ENCODE peak calls at places on chromosomes 2 and 18, in six cellular contexts. X is Peyer's patch, Q is adrenal gland, T is HepG2, P is thyroid gland, Z is ovary. Y is an unnamed sample.

GRCh38 chr2:232339121-232340081 is 39.1 kb upstream of the ALPP start:
- DNase-seq in T (no peak), Z (no peak), Q (no peak), X (no peak), P (no peak), Y (no peak)

GRCh38 chr2:235506291-235506996 is 12.6 kb downstream of the AGAP1 start:
- DNase-seq in Q (no peak), X (peak; percentile 54), T (no peak), Z (no peak), P (no peak), Y (no peak)

GRCh38 chr18:28801876-28802275 is 624.9 kb upstream of the CDH2 start:
- DNase-seq in Q (no peak), T (no peak), X (no peak), Z (no peak), P (no peak), Y (no peak)

GRCh38 chr2:74010087-74010541 is 25.4 kb downstream of the TET3 start:
- DNase-seq in P (peak; percentile 98), X (no peak), Q (no peak), T (no peak), Z (peak; percentile 36), Y (peak; percentile 15)

GRCh38 chr18:22173928-22174301 is 4.5 kb downstream of the GATA6 start:
- DNase-seq in P (no peak), Q (no peak), X (no peak), Z (no peak), T (no peak), Y (no peak)

GRCh38 chr2:99066602-99067001 is 74.9 kb upstream of the C2orf15 start:
- DNase-seq in X (no peak), Q (no peak), Z (no peak), P (no peak), T (peak; percentile 64), Y (peak; percentile 45)

GRCh38 chr2:148014616-148015015 is 5.9 kb downstream of the ORC4 start:
- DNase-seq in X (no peak), Q (no peak), T (no peak), P (no peak), Z (no peak), Y (no peak)

GRCh38 chr2:225041871-225042799 is at the start of gene DOCK10:
- DNase-seq in Z (peak; percentile 59), X (peak; percentile 59), T (no peak), Q (peak; percentile 64), P (peak; percentile 49), Y (peak; percentile 49)

GRCh38 chr2:94871226-94872087 is at the start of gene TEKT4:
- DNase-seq in X (peak; percentile 33), Z (no peak), Q (no peak), T (no peak), P (peak; percentile 69), Y (no peak)

GRCh38 chr2:7730449-7730848 is 813.2 kb downstream of the RNF144A start:
- DNase-seq in P (no peak), Z (no peak), X (no peak), Q (no peak), T (no peak), Y (no peak)

GRCh38 chr2:74498500-74499268 is 719 bp downstream of the LBX2 start:
- DNase-seq in Q (no peak), P (peak; percentile 66), X (peak; percentile 70), T (no peak), Z (no peak), Y (no peak)

GRCh38 chr2:27126252-27126710 is 2.7 kb downstream of the ABHD1 start:
- DNase-seq in X (no peak), T (peak; percentile 46), Q (no peak), Z (no peak), P (no peak), Y (no peak)

GRCh38 chr2:1736997-1737480 is 7.3 kb downstream of the PXDN start:
- DNase-seq in P (no peak), T (no peak), Z (no peak), Q (no peak), X (peak; percentile 40), Y (peak; percentile 4)

GRCh38 chr2:164061129-164061746 is 325.4 kb upstream of the FIGN start:
- DNase-seq in T (peak; percentile 53), P (peak; percentile 38), Q (no peak), X (no peak), Z (no peak), Y (peak; percentile 69)

GRCh38 chr18:68840554-68841263 is 42.8 kb downstream of the CCDC102B start:
- DNase-seq in T (peak; percentile 41), Z (no peak), X (no peak), P (no peak), Q (peak; percentile 46), Y (no peak)

GRCh38 chr18:58213931-58214431 is 170.0 kb downstream of the NEDD4L start:
- DNase-seq in Z (no peak), P (peak; percentile 13), T (no peak), X (no peak), Q (no peak), Y (no peak)

GRCh38 chr2:231479455-231479854 is 15.2 kb upstream of the NCL start:
- DNase-seq in Q (no peak), Z (no peak), X (no peak), P (no peak), T (no peak), Y (no peak)

GRCh38 chr18:55272510-55273243 is 313.4 kb upstream of the CCDC68 start:
- DNase-seq in Z (no peak), X (no peak), T (no peak), Q (no peak), P (no peak), Y (no peak)

GRCh38 chr2:201007584-201007998 is 44.1 kb upstream of the ORC2 start:
- DNase-seq in P (no peak), Q (no peak), X (no peak), Z (no peak), T (peak; percentile 52), Y (no peak)

GRCh38 chr2:85340034-85340892 is 12.5 kb upstream of the TGOLN2 start:
- DNase-seq in Q (no peak), Z (no peak), X (no peak), P (peak; percentile 24), T (no peak), Y (no peak)

GRCh38 chr2:28002181-28002580 is 111.7 kb downstream of the BABAM2 start:
- DNase-seq in P (no peak), X (no peak), Z (no peak), Q (no peak), T (no peak), Y (no peak)

GRCh38 chr2:202944403-202944802 is 32.3 kb downstream of the CARF start:
- DNase-seq in T (no peak), Z (no peak), Q (no peak), X (no peak), P (no peak), Y (no peak)

GRCh38 chr2:8125741-8126691 is 555.8 kb upstream of the ID2 start:
- DNase-seq in X (no peak), P (no peak), Q (peak; percentile 86), Z (no peak), T (peak; percentile 100), Y (peak; percentile 21)

GRCh38 chr2:104915107-104915793 is 61.3 kb downstream of the POU3F3 start:
- DNase-seq in Q (no peak), Z (no peak), P (no peak), X (no peak), T (no peak), Y (no peak)

GRCh38 chr2:10413488-10413887 is 34.6 kb downstream of the ODC1 start:
- DNase-seq in X (no peak), P (no peak), Z (no peak), T (no peak), Q (no peak), Y (no peak)

GRCh38 chr18:45802814-45803492 is 22.5 kb upstream of the SIGLEC15 start:
- DNase-seq in X (no peak), T (no peak), Q (no peak), Z (no peak), P (no peak), Y (no peak)

GRCh38 chr18:45801396-45802004 is 24.0 kb upstream of the SIGLEC15 start:
- DNase-seq in X (no peak), P (no peak), T (no peak), Q (no peak), Z (no peak), Y (no peak)

GRCh38 chr18:45805551-45805950 is 19.9 kb upstream of the SIGLEC15 start:
- DNase-seq in T (no peak), Z (no peak), Q (no peak), X (no peak), P (no peak), Y (no peak)

DNA sequence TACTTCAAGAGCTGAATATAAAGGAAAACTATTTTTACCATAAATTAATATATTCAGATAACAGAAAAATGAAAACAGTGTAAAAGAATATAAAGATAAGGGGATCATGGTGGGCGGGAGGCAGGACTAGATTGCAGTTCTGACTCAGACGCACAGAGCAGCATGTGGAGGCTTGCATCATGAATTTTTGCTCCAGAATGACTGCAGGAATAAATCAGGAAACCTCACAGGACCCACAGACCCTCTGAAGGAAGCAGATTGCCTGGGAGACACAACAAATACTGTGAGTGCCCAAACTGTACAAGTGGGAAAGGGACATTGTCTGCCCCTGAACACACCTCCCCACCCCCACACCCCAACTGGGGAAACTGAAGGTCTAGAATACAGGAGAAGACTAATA is 19.2 kb upstream of the SIGLEC15 start:
- DNase-seq in Z (no peak), T (no peak), P (no peak), X (no peak), Q (no peak), Y (no peak)
- H3K4me1 ChIP-seq in Z (no peaks in the 10 kb centered on the region), T (no peaks in the 10 kb centered on the region), P (no peaks in the 10 kb centered on the region), X (no peaks in the 10 kb centered on the region), Q (no peaks in the 10 kb centered on the region), Y (no peaks in the 10 kb centered on the region)

GRCh38 chr2:88694015-88694414 is 2.5 kb downstream of the RPIA start:
- DNase-seq in Z (no peak), X (no peak), Q (no peak), T (no peak), P (no peak), Y (no peak)
- TF ChIP-seq POLR2A in Z (no peak), X (no peak), Q (no peak), T (no peak), P (no peak), Y (no peak)

GRCh38 chr2:189413249-189413648 is 28.0 kb upstream of the WDR75 start:
- DNase-seq in Q (no peak), Z (no peak), P (no peak), X (no peak), T (no peak), Y (no peak)
- H3K27ac ChIP-seq in Q (no peak overlapping the region), Z (no peak overlapping the region), P (no peak overlapping the region), X (peak overlapping the region; percentile 6), T (no peak overlapping the region), Y (no peak overlapping the region)

DNA sequence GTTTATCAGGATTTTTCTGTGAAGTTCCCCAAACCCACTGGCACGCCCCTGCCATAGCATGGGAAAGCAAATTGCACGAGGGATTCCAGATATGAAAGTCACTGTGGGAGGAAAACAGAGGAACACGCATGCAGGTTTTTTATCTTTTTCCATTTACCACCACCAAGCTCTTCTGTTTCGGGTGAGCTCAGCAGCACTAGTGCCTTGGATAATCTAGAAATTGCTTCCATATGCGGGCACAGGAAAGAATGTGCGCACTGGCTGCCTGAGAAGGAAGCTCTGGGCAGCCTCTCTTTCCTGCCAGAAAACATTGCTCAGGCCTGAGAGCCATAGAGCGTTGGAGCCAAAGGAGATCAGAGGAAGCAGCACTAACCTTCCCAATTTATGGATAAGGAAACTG is 66.0 kb upstream of the WIPF1 start:
- DNase-seq in P (no peak), T (no peak), Q (no peak), Z (no peak), X (no peak), Y (no peak)
- H3K4me1 ChIP-seq in P (peaks cover 45% of the 10 kb centered on the region), T (no peaks in the 10 kb centered on the region), Q (peaks cover 37% of the 10 kb centered on the region), Z (no peaks in the 10 kb centered on the region), X (no peaks in the 10 kb centered on the region), Y (no peaks in the 10 kb centered on the region)

Y was measured in testis.